ENCODE peak calls at places on chromosomes 16 and 17, in ten cellular contexts. R, D, I, Y, F, H, U, N, Q and P are unnamed samples.

GRCh38 chr17:57913576-57914273 is 41.5 kb downstream of the CUEDC1 start:
- DNase-seq in U (no peak), D (no peak), Y (no peak), Q (no peak), H (no peak), I (no peak), R (peak), F (no peak), N (no peak), P (no peak)

GRCh38 chr17:40540448-40540847 is 24.8 kb downstream of the CCR7 start:
- DNase-seq in U (no peak), N (peak), Q (no peak), F (no peak), Y (no peak), I (no peak), H (no peak), D (no peak), R (no peak), P (no peak)

GRCh38 chr17:42214156-42214555 is 19.9 kb upstream of the GHDC start:
- DNase-seq in I (no peak), R (no peak), F (no peak), U (no peak), N (no peak), Q (no peak), Y (no peak), D (no peak), H (no peak), P (no peak)

GRCh38 chr16:56281256-56281805 is 90.0 kb downstream of the GNAO1 start:
- DNase-seq in R (no peak), N (no peak), I (no peak), Q (no peak), U (no peak), D (no peak), F (no peak), Y (peak), H (no peak), P (no peak)

GRCh38 chr16:25264599-25264998 is 7.0 kb upstream of the ZKSCAN2 start:
- DNase-seq in R (peak), F (peak), Y (peak), D (no peak), H (no peak), I (no peak), Q (no peak), N (no peak), U (no peak), P (no peak)

GRCh38 chr17:29376667-29377268 is 13.4 kb upstream of the TAOK1 start:
- DNase-seq in N (no peak), U (peak), Q (no peak), H (no peak), Y (peak), F (peak), I (no peak), R (peak), D (no peak), P (peak)

GRCh38 chr17:57165754-57166153 is 80.7 kb downstream of the AKAP1 start:
- DNase-seq in F (no peak), Q (no peak), H (no peak), N (no peak), I (no peak), U (no peak), R (no peak), Y (no peak), D (no peak), P (no peak)

GRCh38 chr17:40561871-40562611 is 3.2 kb downstream of the CCR7 start:
- DNase-seq in H (no peak), R (no peak), U (no peak), Y (no peak), F (no peak), D (no peak), N (peak), Q (peak), I (peak), P (no peak)

GRCh38 chr17:40497704-40498103 is 3.7 kb downstream of the TNS4 start:
- DNase-seq in I (no peak), R (no peak), U (peak), D (no peak), N (peak), Y (no peak), H (peak), Q (no peak), F (peak), P (peak)

GRCh38 chr16:88437367-88437964 is 15.6 kb upstream of the ZFPM1 start:
- DNase-seq in R (peak), H (no peak), N (no peak), D (no peak), I (peak), F (peak), Q (peak), Y (peak), U (peak), P (no peak)

GRCh38 chr17:57889892-57890856 is 40.3 kb upstream of the MRPS23 start:
- DNase-seq in F (peak), D (peak), R (peak), I (no peak), Y (no peak), Q (no peak), U (peak), H (no peak), N (peak), P (peak)

GRCh38 chr17:60410001-60410400 is 12.3 kb upstream of the CHCT1 start:
- DNase-seq in Y (no peak), R (no peak), F (no peak), U (no peak), N (peak), Q (no peak), D (no peak), I (no peak), H (peak), P (no peak)

GRCh38 chr16:49620158-49620867 is 235.6 kb downstream of the ZNF423 start:
- DNase-seq in I (no peak), F (peak), U (peak), R (peak), H (no peak), D (peak), Q (no peak), Y (peak), N (peak), P (peak)

GRCh38 chr16:61820398-61820797 is 215.8 kb downstream of the CDH8 start:
- DNase-seq in Y (no peak), I (no peak), Q (no peak), R (no peak), U (no peak), D (no peak), N (no peak), F (no peak), H (no peak), P (no peak)

GRCh38 chr16:25192096-25192495 is 24.7 kb upstream of the AQP8 start:
- DNase-seq in U (peak), N (no peak), H (no peak), D (no peak), R (no peak), Q (no peak), Y (no peak), I (no peak), F (no peak), P (peak)

GRCh38 chr17:7508846-7509245 is 24.7 kb downstream of the POLR2A start:
- DNase-seq in U (no peak), Y (no peak), D (no peak), H (no peak), Q (no peak), F (no peak), R (no peak), N (no peak), I (no peak), P (no peak)

GRCh38 chr17:75640556-75641119 is 7.4 kb downstream of the SMIM5 start:
- DNase-seq in H (no peak), Q (no peak), N (peak), F (no peak), U (no peak), R (no peak), Y (no peak), D (no peak), I (no peak), P (no peak)

GRCh38 chr16:66308096-66308495 is 58.4 kb upstream of the CDH5 start:
- DNase-seq in I (no peak), N (no peak), R (no peak), D (no peak), Y (no peak), U (no peak), F (no peak), Q (no peak), H (no peak), P (no peak)

GRCh38 chr16:49462356-49462988 is 88.9 kb downstream of the C16orf78 start:
- DNase-seq in H (no peak), D (peak), I (no peak), R (no peak), F (no peak), Y (no peak), N (no peak), U (no peak), Q (no peak), P (no peak)

GRCh38 chr17:73347355-73347754 is 35.6 kb upstream of the CDC42EP4 start:
- DNase-seq in N (no peak), R (peak), D (no peak), Q (no peak), Y (peak), F (peak), I (no peak), H (no peak), U (no peak), P (no peak)

GRCh38 chr17:72343911-72344310 is 223.1 kb downstream of the SOX9 start:
- DNase-seq in U (peak), N (no peak), Y (no peak), F (no peak), H (no peak), D (no peak), Q (no peak), I (no peak), R (no peak), P (no peak)

GRCh38 chr16:17963185-17963836 is 373.2 kb downstream of the NPIPA8 start:
- DNase-seq in D (no peak), F (no peak), Y (no peak), H (no peak), N (no peak), R (no peak), U (no peak), I (peak), Q (no peak), P (no peak)

GRCh38 chr16:89365044-89365467 is 125.3 kb downstream of the ANKRD11 start:
- DNase-seq in F (no peak), U (peak), H (no peak), Q (no peak), I (peak), N (no peak), D (no peak), R (peak), Y (no peak), P (peak)

GRCh38 chr17:50989149-50989548 is 123.0 kb upstream of the TOB1 start:
- DNase-seq in Y (no peak), D (no peak), U (no peak), Q (no peak), H (no peak), N (no peak), R (no peak), F (no peak), I (no peak), P (no peak)

GRCh38 chr16:51576498-51576897 is 425.4 kb upstream of the SALL1 start:
- DNase-seq in R (no peak), Q (no peak), H (no peak), I (no peak), U (no peak), N (no peak), F (no peak), D (no peak), Y (no peak), P (no peak)

GRCh38 chr17:81473019-81473418 is 39.6 kb downstream of the ACTG1 start:
- DNase-seq in Y (no peak), R (no peak), Q (no peak), U (no peak), D (no peak), F (no peak), N (no peak), I (no peak), H (no peak), P (no peak)

GRCh38 chr17:14157822-14158221 is 78.8 kb downstream of the CDRT15 start:
- DNase-seq in I (no peak), U (no peak), D (no peak), Q (no peak), F (no peak), N (no peak), Y (no peak), R (no peak), H (no peak), P (no peak)

GRCh38 chr17:27939489-27940465 is 46.6 kb upstream of the LYRM9 start:
- DNase-seq in D (no peak), F (no peak), H (no peak), Y (no peak), R (no peak), N (no peak), Q (no peak), U (no peak), I (peak), P (no peak)

GRCh38 chr17:47663997-47664941 is 14.6 kb downstream of the KPNB1 start:
- DNase-seq in U (peak), H (peak), Q (peak), F (peak), R (peak), N (no peak), D (no peak), I (peak), Y (peak), P (peak)

GRCh38 chr17:51245535-51245934 is 14.3 kb downstream of the MBTD1 start:
- DNase-seq in F (no peak), Y (no peak), H (no peak), U (peak), R (no peak), D (no peak), N (no peak), I (no peak), Q (no peak), P (no peak)

GRCh38 chr16:2238396-2239230 is 2.4 kb downstream of the DNASE1L2 start:
- DNase-seq in N (peak), Y (no peak), F (no peak), Q (no peak), D (no peak), U (no peak), R (no peak), I (no peak), H (no peak), P (no peak)
- TF ChIP-seq CTCF in N (no peak), Y (no peak), F (no peak), Q (no peak), D (no peak), U (no peak), R (no peak), I (no peak), H (no peak), P (no peak)

GRCh38 chr17:77281024-77281903 is 140.5 kb downstream of the SEC14L1 start:
- DNase-seq in I (peak), U (peak), Y (peak), R (peak), Q (peak), N (peak), D (peak), F (peak), H (peak), P (peak)
- H3K4me3 ChIP-seq in I (peak), U (peak), Y (peak), R (peak), Q (peak), N (peak), D (peak), F (peak), H (peak), P (peak)

DNA sequence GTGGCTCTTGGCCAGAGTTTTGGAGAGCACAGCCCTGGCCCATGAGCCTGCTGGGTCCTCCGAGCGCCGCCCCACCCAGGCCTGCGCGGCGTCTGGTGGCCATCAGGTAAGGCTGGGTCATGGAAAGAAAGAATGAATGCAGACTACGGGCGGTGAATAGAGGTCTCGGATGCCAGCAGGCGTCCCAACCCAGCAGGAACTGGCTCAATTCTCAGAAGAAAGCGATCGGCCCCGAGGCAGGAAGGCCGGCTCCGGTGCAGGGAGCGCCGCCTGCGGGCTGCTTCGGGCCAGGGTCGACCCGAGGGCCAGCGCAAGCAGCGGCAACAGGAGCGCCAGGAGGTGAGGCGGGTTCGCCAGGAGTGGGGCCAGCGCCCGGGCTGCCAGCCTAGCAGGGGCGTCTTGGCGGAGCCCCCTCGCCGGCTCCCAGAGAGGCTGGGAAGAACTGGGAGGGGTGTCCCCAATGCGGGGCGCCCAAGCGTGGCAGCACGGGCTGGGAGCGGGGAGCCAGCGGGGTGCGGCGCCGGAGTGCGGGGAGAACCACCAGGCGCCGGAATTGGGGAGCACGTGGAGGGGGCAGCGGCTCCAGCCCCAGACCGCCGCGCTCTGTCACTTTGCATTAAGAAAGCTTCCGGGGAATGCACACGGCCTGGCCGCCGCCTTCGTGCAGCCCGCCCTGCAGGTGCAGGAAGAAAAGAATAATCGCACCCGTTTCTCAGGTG is 7.1 kb upstream of the TMC5 start:
- DNase-seq in F (no peak), U (no peak), H (peak), R (peak), D (no peak), Q (no peak), Y (peak), I (peak), N (no peak), P (no peak)
- TF ChIP-seq CTCF in F (no peak), U (no peak), H (peak), R (peak), D (no peak), Q (no peak), Y (peak), I (no peak), N (no peak), P (peak)

GRCh38 chr16:10840703-10841102 is 22.1 kb upstream of the TVP23A start:
- DNase-seq in U (no peak), H (no peak), D (no peak), Q (no peak), R (no peak), I (no peak), F (no peak), N (no peak), Y (no peak), P (no peak)
- H3K4me3 ChIP-seq in U (no peak), H (no peak), D (no peak), Q (no peak), R (no peak), I (no peak), F (no peak), N (no peak), Y (no peak), P (no peak)

GRCh38 chr17:6427284-6427781 is 7.6 kb downstream of the AIPL1 start:
- DNase-seq in H (no peak), U (peak), Q (peak), Y (no peak), F (peak), R (peak), N (no peak), D (no peak), I (peak), P (peak)
- TF ChIP-seq CTCF in H (peak), U (peak), Q (no peak), Y (no peak), F (no peak), R (no peak), N (no peak), D (no peak), I (no peak), P (peak)

GRCh38 chr16:58862334-58863024 is 128.4 kb upstream of the GOT2 start:
- DNase-seq in U (no peak), Y (no peak), F (no peak), I (no peak), R (no peak), Q (no peak), N (no peak), D (no peak), H (no peak), P (no peak)
- H3K4me3 ChIP-seq in U (no peak), Y (no peak), F (no peak), I (no peak), R (no peak), Q (no peak), N (no peak), D (no peak), H (no peak), P (no peak)

DNA sequence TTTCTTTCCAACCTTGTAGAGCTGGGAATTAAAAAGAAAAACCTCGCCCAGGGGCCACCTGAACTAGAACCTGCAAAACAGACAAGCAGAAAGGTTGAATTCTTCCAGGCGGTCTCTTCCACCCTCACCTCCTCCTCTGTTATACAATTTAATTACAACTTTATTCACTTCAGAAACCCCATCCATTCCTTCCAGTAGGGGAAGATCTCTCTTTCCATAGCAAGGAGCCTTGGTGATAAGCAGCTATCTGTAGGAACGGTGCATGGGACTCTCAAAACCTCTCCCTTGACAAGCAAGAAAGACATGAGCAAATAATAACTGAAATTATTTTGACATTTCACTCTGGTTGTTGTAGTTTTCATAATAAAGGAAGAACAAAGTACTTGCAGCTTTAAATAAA is 176.0 kb downstream of the RBFOX1 start:
- DNase-seq in N (no peak), D (no peak), Y (no peak), F (no peak), H (no peak), R (no peak), U (no peak), I (no peak), Q (no peak), P (no peak)
- TF ChIP-seq CTCF in N (no peak), D (no peak), Y (no peak), F (no peak), H (no peak), R (no peak), U (no peak), I (no peak), Q (no peak), P (no peak)

DNA sequence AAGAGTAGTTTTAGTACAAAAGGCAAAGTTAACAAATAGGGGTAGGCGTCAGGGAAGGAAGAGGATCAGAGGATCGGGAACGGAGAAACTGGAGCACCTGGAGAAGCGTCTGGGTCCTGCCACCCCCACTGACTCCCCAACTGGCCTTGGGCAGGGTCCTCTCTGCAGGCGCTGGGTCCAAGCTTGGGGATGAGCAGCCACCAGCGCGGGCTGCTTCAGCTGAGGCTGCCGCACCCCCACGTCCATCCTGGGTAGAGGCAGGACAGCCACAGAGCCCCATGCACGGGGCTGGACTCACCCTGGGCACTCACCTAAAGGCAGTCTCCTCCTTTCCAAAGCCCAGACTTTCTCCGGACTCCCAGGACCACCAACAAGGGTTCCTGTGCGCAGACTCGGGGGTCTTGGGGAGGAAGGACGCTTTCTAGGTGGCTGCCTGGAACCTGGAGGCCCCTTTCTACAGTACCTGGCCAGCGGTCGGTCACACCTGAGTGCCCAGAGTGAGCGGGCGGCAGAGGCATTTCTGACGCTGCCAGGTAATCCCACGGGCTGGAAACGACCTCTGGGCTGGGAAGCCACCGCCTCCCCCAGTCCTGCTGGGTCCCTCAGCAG is 1.1 kb downstream of the HS3ST6 start:
- DNase-seq in N (no peak), F (no peak), H (no peak), I (no peak), R (no peak), U (no peak), D (no peak), Q (no peak), Y (no peak), P (no peak)
- H3K4me3 ChIP-seq in N (no peak), F (no peak), H (no peak), I (no peak), R (no peak), U (no peak), D (no peak), Q (no peak), Y (no peak), P (no peak)